ENCODE peak calls at places on chromosomes 7 and 10, in six cellular contexts. Q, T, O, J, E and P are unnamed samples.

GRCh38 chr10:103736044-103736443 is 119.3 kb downstream of the SH3PXD2A start:
- DNase-seq in J (no peak), Q (no peak), T (no peak), O (no peak), E (no peak), P (no peak)

GRCh38 chr10:6494934-6495592 is 85.0 kb downstream of the PRKCQ start:
- DNase-seq in Q (no peak), T (no peak), E (no peak), J (no peak), O (no peak), P (no peak)

GRCh38 chr10:27826369-27826768 is 80.8 kb upstream of the MKX start:
- DNase-seq in J (no peak), O (no peak), T (no peak), Q (no peak), E (no peak), P (no peak)

GRCh38 chr10:104483582-104483981 is 129.9 kb downstream of the CFAP58 start:
- DNase-seq in E (no peak), Q (no peak), J (no peak), O (no peak), T (no peak), P (no peak)

GRCh38 chr7:76262683-76263402 is 39.6 kb upstream of the HSPB1 start:
- DNase-seq in E (peak; percentile 84), O (peak; percentile 51), J (peak; percentile 60), T (no peak), Q (peak; percentile 52), P (peak; percentile 87)

GRCh38 chr10:56068040-56068439 is 293.0 kb downstream of the ZWINT start:
- DNase-seq in Q (no peak), J (no peak), E (no peak), O (no peak), T (no peak), P (no peak)

GRCh38 chr10:112361951-112362770 is 11.8 kb upstream of the ACSL5 start:
- DNase-seq in J (peak; percentile 37), O (no peak), T (no peak), Q (no peak), E (no peak), P (no peak)

GRCh38 chr7:46663025-46663424 is 742.0 kb upstream of the IGFBP3 start:
- DNase-seq in E (no peak), Q (no peak), T (no peak), O (no peak), J (no peak), P (no peak)

DNA sequence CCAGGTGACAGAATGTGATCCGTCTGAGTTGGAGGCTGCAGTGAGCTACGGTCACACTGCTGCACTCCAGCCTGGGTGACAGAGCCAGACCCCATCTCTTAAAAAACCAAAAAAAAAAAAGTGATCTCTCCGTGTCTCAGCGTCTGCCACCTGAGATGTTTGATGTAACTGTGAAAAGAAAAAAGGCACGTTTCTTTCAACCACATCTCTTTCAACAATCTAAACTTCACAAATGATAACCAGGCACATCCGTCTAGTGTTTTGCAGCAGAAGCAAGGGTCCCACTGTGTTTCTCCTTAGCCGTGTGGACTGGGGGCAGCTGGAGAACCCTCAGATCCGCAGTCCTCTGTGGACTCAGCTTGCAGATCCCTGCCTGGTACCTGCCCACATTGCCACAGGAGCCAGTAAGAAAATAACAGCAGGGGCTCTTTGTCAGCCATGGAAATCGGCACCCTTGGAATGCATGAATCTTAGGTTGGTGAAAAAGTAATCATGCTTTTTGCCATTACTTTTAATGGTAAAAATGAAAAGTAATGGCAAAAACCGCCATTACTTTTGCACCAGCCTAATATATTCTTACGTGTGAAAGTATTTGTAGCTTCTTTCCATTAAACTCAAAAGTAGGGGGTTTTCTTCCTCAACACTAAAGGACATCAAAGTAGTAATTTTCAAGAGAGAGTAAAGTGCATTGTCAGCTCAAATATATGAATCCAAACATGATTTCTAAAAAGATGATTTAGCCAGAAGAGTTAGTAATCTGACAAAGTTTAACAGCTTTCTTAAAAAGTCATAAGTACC is 276.5 kb downstream of the CCDC3 start:
- DNase-seq in E (peak; percentile 30), T (no peak), Q (no peak), J (no peak), O (no peak), P (no peak)
- H3K4me1 ChIP-seq in E (peaks cover 8% of the 10 kb centered on the region), T (peaks cover 5% of the 10 kb centered on the region), Q (peaks cover 4% of the 10 kb centered on the region), J (peaks cover 2% of the 10 kb centered on the region), O (no peaks in the 10 kb centered on the region), P (peaks cover 10% of the 10 kb centered on the region)

GRCh38 chr7:153934048-153934447 is 118.2 kb upstream of the DPP6 start:
- DNase-seq in E (no peak), Q (no peak), T (no peak), O (no peak), J (no peak), P (no peak)

GRCh38 chr7:153934629-153935028 is 117.6 kb upstream of the DPP6 start:
- DNase-seq in O (no peak), T (no peak), Q (no peak), J (no peak), E (no peak), P (no peak)

DNA sequence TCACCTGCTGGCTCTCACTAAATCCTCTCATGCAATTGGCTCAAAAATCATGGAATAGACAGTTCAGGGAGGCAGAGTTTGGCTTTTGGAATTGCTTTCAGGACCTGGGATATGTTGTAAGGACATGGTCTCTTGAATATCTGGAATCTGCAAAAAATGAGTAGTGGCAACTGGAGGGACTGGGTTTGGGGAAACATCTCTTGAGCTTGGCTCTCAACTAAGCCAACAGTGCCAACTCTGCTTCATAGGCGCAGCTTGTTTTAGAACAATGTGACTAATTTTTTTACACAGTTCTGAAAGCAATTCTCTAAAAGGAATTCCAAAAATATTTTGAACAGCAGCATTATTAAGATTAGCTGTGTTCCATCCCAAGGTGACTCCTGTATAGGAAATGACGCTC is 121.5 kb upstream of the DPP6 start:
- DNase-seq in J (no peak), E (no peak), Q (no peak), O (no peak), T (no peak), P (no peak)
- H3K9me3 ChIP-seq in J (peaks cover 26% of the 10 kb centered on the region), E (no peaks in the 10 kb centered on the region), Q (no peaks in the 10 kb centered on the region), O (no peaks in the 10 kb centered on the region), T (no peaks in the 10 kb centered on the region), P (no peaks in the 10 kb centered on the region)

GRCh38 chr10:95314519-95314918 is 23.7 kb upstream of the PDLIM1 start:
- DNase-seq in Q (no peak), O (no peak), T (no peak), E (no peak), J (no peak), P (no peak)
- H3K4me1 ChIP-seq in Q (peaks cover 13% of the 10 kb centered on the region), O (peaks cover 17% of the 10 kb centered on the region), T (no peaks in the 10 kb centered on the region), E (peaks cover 25% of the 10 kb centered on the region), J (peaks cover 10% of the 10 kb centered on the region), P (no peaks in the 10 kb centered on the region)

DNA sequence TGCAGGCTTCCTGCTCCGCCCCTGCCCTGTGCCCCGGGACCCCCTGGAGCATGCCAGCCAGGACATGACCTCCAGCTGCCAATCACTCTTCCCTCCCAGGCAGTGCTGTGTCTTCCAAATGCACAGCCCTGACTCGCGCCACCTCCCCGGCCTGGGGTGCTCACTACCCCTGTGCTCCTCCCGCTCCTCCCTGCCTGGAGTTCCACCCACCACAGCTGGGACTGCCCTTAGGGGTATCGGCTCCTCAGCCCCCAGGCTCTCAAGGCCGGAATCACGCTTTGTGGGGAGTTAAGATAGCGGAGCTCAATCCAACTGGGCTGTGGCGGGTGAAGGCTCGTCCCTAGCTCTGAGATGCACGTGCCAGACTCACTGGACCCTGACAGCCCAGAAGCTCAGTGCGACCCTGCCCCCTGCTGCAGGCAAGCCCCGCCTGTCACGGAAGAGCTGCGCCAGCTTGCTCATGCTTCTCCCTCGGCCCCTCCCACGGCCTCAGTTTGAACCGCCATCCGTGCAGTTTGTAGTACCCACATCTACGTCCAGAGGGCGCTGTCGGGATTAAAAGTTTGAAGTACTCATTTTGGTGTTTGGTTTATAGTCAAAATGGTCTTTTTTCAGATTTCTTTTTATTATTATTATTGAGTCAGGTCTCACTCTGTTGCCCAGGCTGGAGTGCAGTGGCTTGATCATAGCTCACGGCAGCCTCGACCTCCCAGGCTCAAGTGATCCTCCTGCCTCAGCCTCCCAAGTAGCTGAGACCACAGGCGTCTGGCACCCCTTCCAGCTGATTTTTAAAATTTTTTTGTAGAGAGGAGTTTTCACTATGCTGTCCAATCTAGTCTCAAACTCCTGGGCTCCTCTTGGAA is 142.5 kb upstream of the TCERG1L start:
- DNase-seq in J (no peak), O (peak; percentile 62), T (no peak), Q (no peak), E (peak; percentile 89), P (no peak)
- H3K9me3 ChIP-seq in J (peaks cover 40% of the 10 kb centered on the region), O (no peaks in the 10 kb centered on the region), T (no peaks in the 10 kb centered on the region), Q (no peaks in the 10 kb centered on the region), E (no peaks in the 10 kb centered on the region), P (no peaks in the 10 kb centered on the region)

GRCh38 chr10:52744057-52744819 is 28.3 kb downstream of the MBL2 start:
- DNase-seq in T (no peak), Q (no peak), J (no peak), O (no peak), E (no peak), P (no peak)
- H3K4me1 ChIP-seq in T (no peaks in the 10 kb centered on the region), Q (no peaks in the 10 kb centered on the region), J (no peaks in the 10 kb centered on the region), O (no peaks in the 10 kb centered on the region), E (no peaks in the 10 kb centered on the region), P (no peaks in the 10 kb centered on the region)

DNA sequence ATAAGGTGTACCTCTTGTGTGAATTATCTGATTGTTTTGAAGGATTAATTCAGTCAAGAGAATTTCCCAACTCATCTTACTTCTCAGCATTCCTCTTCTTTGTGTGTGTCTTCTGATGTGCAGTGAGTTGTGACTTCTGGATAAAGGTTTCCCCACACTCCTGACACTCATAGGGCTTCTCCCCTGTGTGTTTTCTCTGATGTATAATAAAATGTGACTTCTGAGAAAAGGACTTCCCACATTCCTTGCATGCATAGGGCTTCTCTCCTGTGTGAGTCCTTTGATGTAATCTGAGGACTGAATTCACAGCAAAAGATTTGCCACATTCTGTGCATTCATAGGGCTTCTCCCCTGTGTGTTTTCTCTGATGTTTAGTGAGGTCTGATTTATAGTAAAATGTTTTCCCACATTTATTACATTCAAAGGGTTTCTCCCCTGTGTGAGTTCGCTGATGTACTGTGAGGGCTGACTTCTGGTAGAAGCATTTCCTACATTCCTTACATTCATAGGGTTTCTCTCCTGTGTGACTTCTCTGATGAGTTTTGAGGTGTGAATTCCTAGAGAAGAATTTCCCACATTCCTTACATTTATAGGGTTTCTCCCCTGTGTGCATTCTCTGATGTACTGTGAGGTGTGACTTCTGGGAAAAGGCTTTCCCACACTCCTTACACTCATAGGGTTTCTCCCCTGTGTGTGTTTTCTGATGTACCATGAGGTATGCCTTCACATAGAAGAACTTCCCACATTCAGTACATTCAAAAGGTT is 24.2 kb downstream of the ZNF25 start:
- DNase-seq in T (no peak), E (no peak), O (no peak), J (peak; percentile 6), Q (no peak), P (no peak)
- H3K9me3 ChIP-seq in T (peaks cover 9% of the 10 kb centered on the region), E (peaks cover 18% of the 10 kb centered on the region), O (no peaks in the 10 kb centered on the region), J (peaks cover 2% of the 10 kb centered on the region), Q (no peaks in the 10 kb centered on the region), P (peaks cover 5% of the 10 kb centered on the region)